ENCODE peak calls at places on chromosomes 3 and 15, in seven cellular contexts. X, P, Z, K, J, D and Q are unnamed samples.
A peak's percentile ranks its signal among the peaks of the same experiment; 100 is the strongest.

GRCh38 chr3:51390186-51390585 is 899 bp upstream of the RBM15B start:
- DNase-seq in X (no peak), P (no peak), Z (no peak), K (no peak), J (no peak), D (no peak), Q (no peak)

GRCh38 chr15:73228128-73228646 is 140.6 kb downstream of the HCN4 start:
- DNase-seq in X (no peak), P (no peak), Z (no peak), K (no peak), J (no peak), D (no peak), Q (no peak)

GRCh38 chr3:14418670-14419250 is 16.4 kb downstream of the SLC6A6 start:
- DNase-seq in X (no peak), P (no peak), Z (no peak), K (no peak), J (peak; percentile 30), D (no peak), Q (peak; percentile 84)

GRCh38 chr3:14360123-14360881 is 42.1 kb upstream of the SLC6A6 start:
- DNase-seq in X (no peak), P (no peak), Z (peak; percentile 52), K (peak; percentile 40), J (no peak), D (peak; percentile 43), Q (no peak)

GRCh38 chr15:62914461-62915079 is 128.0 kb upstream of the TPM1 start:
- DNase-seq in X (no peak), P (no peak), Z (no peak), K (no peak), J (peak; percentile 5), D (no peak), Q (no peak)

GRCh38 chr15:34436126-34436955 is 1.3 kb downstream of the GOLGA8A start:
- DNase-seq in X (no peak), P (peak; percentile 21), Z (peak; percentile 46), K (peak; percentile 4), J (peak; percentile 82), D (peak; percentile 6), Q (no peak)

GRCh38 chr15:31893770-31894169 is 136.5 kb upstream of the CHRNA7 start:
- DNase-seq in X (no peak), P (no peak), Z (no peak), K (no peak), J (no peak), D (no peak), Q (no peak)

GRCh38 chr3:171066216-171066615 is 39.7 kb upstream of the SLC2A2 start:
- DNase-seq in X (no peak), P (no peak), Z (no peak), K (no peak), J (no peak), D (no peak), Q (no peak)

GRCh38 chr15:101250931-101251829 is 668 bp downstream of the CHSY1 start:
- DNase-seq in X (peak; percentile 60), P (peak; percentile 75), Z (peak; percentile 66), K (no peak), J (peak; percentile 94), D (no peak), Q (no peak)

GRCh38 chr3:198079771-198080520 is 119.9 kb downstream of the LMLN start:
- DNase-seq in X (no peak), P (peak; percentile 49), Z (no peak), K (no peak), J (peak; percentile 46), D (no peak), Q (peak; percentile 50)

GRCh38 chr15:67180514-67181191 is 73.8 kb downstream of the AAGAB start:
- DNase-seq in X (no peak), P (no peak), Z (no peak), K (no peak), J (no peak), D (no peak), Q (no peak)

GRCh38 chr3:129936757-129937156 is 37.8 kb upstream of the TRH start:
- DNase-seq in X (no peak), P (peak; percentile 65), Z (peak; percentile 55), K (peak; percentile 81), J (no peak), D (peak; percentile 84), Q (no peak)

GRCh38 chr3:197035577-197035976 is 6.0 kb upstream of the MELTF start:
- DNase-seq in X (no peak), P (no peak), Z (no peak), K (no peak), J (peak; percentile 5), D (no peak), Q (no peak)

GRCh38 chr15:92733934-92734521 is 78.5 kb upstream of the FAM174B start:
- DNase-seq in X (peak; percentile 48), P (peak; percentile 43), Z (peak; percentile 58), K (peak; percentile 25), J (peak; percentile 81), D (peak; percentile 52), Q (no peak)

GRCh38 chr3:71647751-71648150 is 64.2 kb upstream of the FOXP1 start:
- DNase-seq in X (no peak), P (no peak), Z (no peak), K (no peak), J (peak; percentile 14), D (no peak), Q (no peak)

GRCh38 chr3:68424796-68425460 is 507.4 kb downstream of the TAFA4 start:
- DNase-seq in X (no peak), P (no peak), Z (no peak), K (no peak), J (no peak), D (no peak), Q (no peak)

GRCh38 chr3:8595252-8595934 is 49.2 kb downstream of the SSUH2 start:
- DNase-seq in X (no peak), P (peak; percentile 23), Z (no peak), K (no peak), J (no peak), D (no peak), Q (no peak)

GRCh38 chr15:81171286-81171685 is 25.4 kb upstream of the IL16 start:
- DNase-seq in X (no peak), P (no peak), Z (no peak), K (no peak), J (no peak), D (no peak), Q (no peak)

GRCh38 chr3:8554725-8555621 is 53.4 kb downstream of the LMCD1 start:
- DNase-seq in X (no peak), P (peak; percentile 83), Z (peak; percentile 60), K (peak; percentile 99), J (peak; percentile 87), D (peak; percentile 96), Q (no peak)

GRCh38 chr15:101133751-101134261 is 118.0 kb downstream of the CHSY1 start:
- DNase-seq in X (no peak), P (no peak), Z (no peak), K (no peak), J (peak; percentile 51), D (no peak), Q (no peak)

GRCh38 chr3:130688677-130689076 is 58.0 kb downstream of the PIK3R4 start:
- DNase-seq in X (no peak), P (no peak), Z (no peak), K (peak; percentile 12), J (no peak), D (no peak), Q (no peak)

GRCh38 chr3:70824078-70824477 is 511.6 kb upstream of the MDFIC2 start:
- DNase-seq in X (no peak), P (peak; percentile 85), Z (no peak), K (peak; percentile 56), J (no peak), D (peak; percentile 69), Q (no peak)

GRCh38 chr15:46312133-46312740 is 677.4 kb downstream of the SQOR start:
- DNase-seq in X (peak; percentile 3), P (peak; percentile 76), Z (peak; percentile 45), K (peak; percentile 54), J (no peak), D (peak; percentile 52), Q (no peak)
- TF ChIP-seq CTCF in X (peak; percentile 47), P (peak; percentile 91), Z (peak; percentile 39), K (peak; percentile 99), J (peak; percentile 74), D (peak; percentile 89), Q (peak; percentile 82)

DNA sequence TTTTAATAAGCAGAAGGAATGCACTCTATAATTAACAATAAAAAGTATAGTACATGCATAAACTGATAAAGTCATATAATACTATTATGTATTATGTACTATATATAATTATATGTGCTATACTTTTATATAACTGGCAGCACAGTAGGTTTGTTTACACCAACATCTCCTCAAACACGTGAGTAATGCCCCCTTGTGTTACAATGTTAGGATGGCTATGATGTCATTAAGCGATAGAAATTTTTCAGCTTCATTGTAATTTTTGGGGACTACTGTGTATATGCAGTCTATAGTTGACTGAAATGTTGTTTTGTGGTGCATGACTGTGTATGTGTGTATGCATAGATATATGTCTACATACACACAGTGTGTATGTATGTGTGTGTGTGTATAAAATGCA is 100.6 kb downstream of the SLMAP start:
- DNase-seq in X (no peak), P (no peak), Z (no peak), K (no peak), J (no peak), D (no peak), Q (no peak)
- TF ChIP-seq CTCF in X (peak; percentile 12), P (no peak), Z (no peak), K (peak; percentile 29), J (no peak), D (peak; percentile 23), Q (peak; percentile 22)

GRCh38 chr3:192336286-192336685 is 391.1 kb downstream of the FGF12 start:
- DNase-seq in X (no peak), P (no peak), Z (no peak), K (no peak), J (no peak), D (no peak), Q (no peak)

GRCh38 chr3:192326656-192327055 is 400.7 kb downstream of the FGF12 start:
- DNase-seq in X (no peak), P (no peak), Z (no peak), K (no peak), J (no peak), D (no peak), Q (no peak)

GRCh38 chr3:192332386-192333291 is 394.7 kb downstream of the FGF12 start:
- DNase-seq in X (no peak), P (no peak), Z (no peak), K (no peak), J (no peak), D (no peak), Q (no peak)

DNA sequence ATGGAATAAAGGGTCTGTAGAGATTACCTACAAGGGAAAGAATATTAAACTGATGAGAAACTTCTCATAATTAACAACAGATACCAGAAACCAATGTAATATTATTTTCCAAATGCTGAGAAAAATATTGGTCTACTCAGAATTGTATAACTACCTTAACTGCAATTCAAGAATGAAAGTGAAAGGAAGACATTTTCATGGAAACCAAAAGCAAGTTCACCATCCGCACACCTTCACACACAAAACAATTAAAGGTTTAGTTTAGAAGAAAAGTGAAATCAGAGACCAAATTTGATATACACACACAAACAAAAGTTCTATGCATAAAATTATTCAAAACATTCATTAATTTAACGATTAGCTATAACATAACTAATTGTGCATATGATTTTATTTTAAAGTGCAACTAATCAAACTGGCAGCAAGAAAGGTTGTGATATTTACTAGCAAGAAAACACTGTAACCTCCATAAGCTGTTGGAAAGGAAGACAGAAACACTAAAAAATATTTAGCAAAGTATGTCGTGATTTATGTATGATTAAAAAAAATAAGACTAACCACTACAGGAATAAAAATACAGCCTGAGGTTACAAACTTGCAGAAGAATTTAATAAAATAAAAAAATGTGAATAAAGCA is 395.5 kb downstream of the FGF12 start:
- DNase-seq in X (no peak), P (no peak), Z (no peak), K (no peak), J (no peak), D (no peak), Q (no peak)
- TF ChIP-seq CTCF in X (no peak), P (no peak), Z (no peak), K (no peak), J (no peak), D (no peak), Q (no peak)

GRCh38 chr3:114336122-114336697 is 42.4 kb downstream of the TIGIT start:
- DNase-seq in X (no peak), P (peak; percentile 23), Z (no peak), K (peak; percentile 10), J (no peak), D (peak; percentile 15), Q (no peak)
- TF ChIP-seq CTCF in X (peak; percentile 36), P (peak; percentile 36), Z (no peak), K (peak; percentile 51), J (peak; percentile 50), D (peak; percentile 30), Q (peak; percentile 58)